ENCODE peak calls at places on chromosomes 16 and 17, in nine cellular contexts. I is cardiac muscle cell, V is HCT116, P is ovary, R is tibial artery, X is epithelial cell of proximal tubule, A is thoracic aorta, L is AG10803, U is astrocyte of the spinal cord. H is an unnamed sample.

GRCh38 chr17:73954981-73955380 is 248.5 kb upstream of the RPL38 start:
- DNase-seq in V (no peak), P (no peak), R (no peak), L (no peak), U (no peak), A (no peak), I (no peak), X (no peak), H (no peak)

GRCh38 chr16:84184775-84185174 is 2.1 kb downstream of the TAF1C start:
- DNase-seq in V (no peak), P (peak; percentile 56), A (no peak), R (no peak), L (no peak), I (no peak), U (no peak), X (no peak), H (no peak)

GRCh38 chr17:60510031-60510430 is 16.0 kb downstream of the APPBP2 start:
- DNase-seq in P (no peak), A (no peak), I (no peak), R (no peak), X (no peak), U (no peak), V (no peak), L (no peak), H (no peak)

GRCh38 chr17:80986046-80986445 is 5.6 kb upstream of the CHMP6 start:
- DNase-seq in U (no peak), R (no peak), X (no peak), P (no peak), I (no peak), L (no peak), V (no peak), A (no peak), H (no peak)

GRCh38 chr16:57725077-57725953 is 10.3 kb upstream of the KATNB1 start:
- DNase-seq in X (no peak), A (no peak), V (no peak), L (no peak), U (no peak), I (no peak), R (no peak), P (no peak), H (no peak)

GRCh38 chr16:78448658-78449327 is 349.3 kb downstream of the WWOX start:
- DNase-seq in V (no peak), L (no peak), I (no peak), R (no peak), X (no peak), U (no peak), A (no peak), P (no peak), H (no peak)

GRCh38 chr17:2396568-2397246 is 4.2 kb downstream of the MNT start:
- DNase-seq in R (peak; percentile 99), U (peak; percentile 98), P (peak; percentile 95), L (peak; percentile 97), V (peak; percentile 93), I (peak; percentile 99), X (no peak), A (peak; percentile 93), H (peak; percentile 96)

GRCh38 chr16:65772134-65772732 is 594.3 kb upstream of the CDH5 start:
- DNase-seq in A (no peak), P (no peak), V (no peak), L (no peak), R (no peak), U (no peak), I (no peak), X (no peak), H (no peak)

GRCh38 chr16:24367186-24367585 is 111.1 kb downstream of the CACNG3 start:
- DNase-seq in U (no peak), P (no peak), V (no peak), I (no peak), L (no peak), R (no peak), A (no peak), X (no peak), H (no peak)

GRCh38 chr16:75304521-75305363 is 53.3 kb upstream of the BCAR1 start:
- DNase-seq in A (peak; percentile 40), I (peak; percentile 95), X (peak; percentile 69), L (peak; percentile 97), P (peak; percentile 50), V (peak; percentile 10), U (peak; percentile 92), R (peak; percentile 74), H (peak; percentile 90)

GRCh38 chr17:63843387-63844292 is 1.2 kb upstream of the SMARCD2 start:
- DNase-seq in V (peak; percentile 40), L (peak; percentile 92), R (peak; percentile 88), P (peak; percentile 71), I (peak; percentile 96), A (no peak), X (no peak), U (peak; percentile 27), H (peak; percentile 18)

GRCh38 chr17:73795730-73796129 is 151.5 kb upstream of the SDK2 start:
- DNase-seq in X (no peak), U (no peak), V (no peak), I (no peak), L (no peak), A (no peak), P (no peak), R (no peak), H (no peak)

GRCh38 chr17:10613775-10614513 is 43.2 kb downstream of the MYH3 start:
- DNase-seq in V (no peak), U (no peak), P (no peak), X (no peak), L (peak; percentile 79), R (no peak), A (no peak), I (peak; percentile 39), H (peak; percentile 8)

GRCh38 chr17:39814497-39814896 is 49.6 kb downstream of the IKZF3 start:
- DNase-seq in P (no peak), U (no peak), X (no peak), V (no peak), I (no peak), R (no peak), A (no peak), L (no peak), H (no peak)

GRCh38 chr17:54177606-54178308 is 355.0 kb downstream of the KIF2B start:
- DNase-seq in V (no peak), I (no peak), R (no peak), A (no peak), X (no peak), U (no peak), L (no peak), P (no peak), H (no peak)

GRCh38 chr16:66486773-66487579 is 59.9 kb downstream of the BEAN1 start:
- DNase-seq in U (peak; percentile 91), V (no peak), R (peak; percentile 89), P (peak; percentile 34), A (no peak), X (no peak), L (peak; percentile 80), I (peak; percentile 92), H (no peak)

GRCh38 chr17:72219136-72219823 is 98.5 kb downstream of the SOX9 start:
- DNase-seq in U (no peak), P (no peak), R (no peak), V (no peak), L (no peak), A (no peak), X (no peak), I (peak; percentile 21), H (no peak)
- H3K4me3 ChIP-seq in U (peak overlapping the region; percentile 8), P (no peak overlapping the region), R (no peak overlapping the region), V (no peak overlapping the region), L (no peak overlapping the region), A (no peak overlapping the region), X (peak overlapping the region; percentile 29), I (peak overlapping the region; percentile 18), H (no peak overlapping the region)

DNA sequence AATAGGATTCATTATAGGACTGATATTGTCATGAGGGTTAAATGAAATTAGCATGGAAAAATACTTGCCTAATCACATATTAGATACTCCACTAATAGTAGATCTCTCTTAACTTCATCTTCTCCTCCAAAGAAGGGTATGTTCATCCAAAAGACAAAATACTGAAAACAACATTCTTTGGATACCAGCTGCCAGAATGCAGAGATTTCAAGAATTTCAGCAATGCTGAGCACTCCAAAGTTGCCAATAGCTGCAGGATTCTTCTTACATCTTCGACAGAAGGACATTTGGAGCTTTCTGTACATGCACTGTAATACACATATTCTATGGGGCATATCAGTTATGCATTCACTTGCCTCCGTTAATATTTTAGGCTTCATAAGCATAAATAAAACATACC is 436.5 kb downstream of the HAPSTR1 start:
- DNase-seq in P (no peak), R (no peak), X (no peak), U (no peak), L (peak; percentile 1), V (no peak), A (no peak), I (no peak), H (no peak)
- TF ChIP-seq CTCF in P (no peak), R (no peak), X (no peak), U (no peak), L (no peak), V (no peak), A (no peak), I (no peak), H (no peak)

GRCh38 chr17:38453951-38454421 is 25.7 kb downstream of the ARHGAP23 start:
- DNase-seq in L (peak; percentile 59), I (peak; percentile 65), X (no peak), A (no peak), V (no peak), U (peak; percentile 52), R (no peak), P (peak; percentile 59), H (no peak)
- H3K4me3 ChIP-seq in L (peak overlapping the region; percentile 83), I (no peak overlapping the region), X (peak overlapping the region; percentile 51), A (peak overlapping the region; percentile 72), V (peak overlapping the region; percentile 63), U (peak overlapping the region; percentile 49), R (peak overlapping the region; percentile 52), P (peak overlapping the region; percentile 30), H (peak overlapping the region; percentile 55)

DNA sequence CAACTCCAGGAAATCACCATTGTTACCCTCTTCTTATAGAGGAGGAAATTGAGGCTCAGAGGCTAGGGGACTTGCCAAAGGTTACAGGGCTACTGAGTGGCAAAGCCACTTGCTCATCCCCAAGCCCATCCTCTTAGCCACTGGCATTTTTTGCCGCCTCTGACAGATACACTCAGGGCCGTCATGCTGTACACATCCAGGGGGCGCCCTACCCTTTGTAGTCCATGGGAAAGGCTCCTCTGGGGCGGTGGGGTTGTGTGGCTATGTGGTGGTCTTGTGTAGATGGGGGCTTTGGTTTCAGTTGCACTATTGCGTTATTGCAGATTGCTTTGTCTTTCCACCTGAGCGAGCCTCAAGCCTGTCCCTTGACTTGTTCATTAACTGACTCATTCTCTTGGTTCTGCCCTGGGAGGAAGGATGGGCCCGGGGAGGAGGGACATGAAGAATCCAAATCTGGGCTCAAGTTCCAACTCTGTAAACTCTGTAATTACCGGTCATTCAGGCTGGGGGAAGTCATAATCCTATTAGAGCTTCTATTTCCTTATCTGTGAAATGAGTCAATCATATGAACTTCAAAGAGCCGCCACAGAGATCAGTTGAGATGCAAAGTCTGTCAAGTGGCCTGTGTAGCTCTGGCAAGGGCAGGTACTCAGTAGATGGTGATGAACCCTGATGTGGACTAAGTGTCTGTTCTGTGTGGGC is 2.8 kb downstream of the NOS2 start:
- DNase-seq in R (no peak), I (no peak), A (no peak), U (no peak), P (no peak), X (no peak), V (no peak), L (no peak), H (no peak)
- TF ChIP-seq CTCF in R (no peak), I (no peak), A (no peak), U (no peak), P (no peak), X (peak; percentile 19), V (peak; percentile 43), L (no peak), H (no peak)

GRCh38 chr16:87487361-87487924 is 5.4 kb downstream of the ZCCHC14 start:
- DNase-seq in X (peak; percentile 47), P (no peak), L (peak; percentile 55), R (peak; percentile 72), A (no peak), V (peak; percentile 69), I (peak; percentile 27), U (no peak), H (no peak)
- H3K4me3 ChIP-seq in X (peak overlapping the region; percentile 48), P (no peak overlapping the region), L (peak overlapping the region; percentile 12), R (no peak overlapping the region), A (peak overlapping the region; percentile 80), V (peak overlapping the region; percentile 57), I (no peak overlapping the region), U (no peak overlapping the region), H (no peak overlapping the region)